ENCODE peak calls at places on chromosomes 4 and X, in six cellular contexts. P is K562, S is HepG2, F is SK-N-SH, B is GM12891, U is GM12878. Z is an unnamed sample.

GRCh38 chr4:183304067-183304466 is 16.0 kb downstream of the CLDN22 start:
- DNase-seq in P (no peak), S (no peak), F (no peak), B (no peak), U (no peak), Z (no peak)

GRCh38 chr4:154983714-154984113 is 202.6 kb downstream of the RBM46 start:
- DNase-seq in P (no peak), S (no peak), F (no peak), B (no peak), U (no peak), Z (no peak)

GRCh38 chr4:3805026-3805425 is 38.8 kb downstream of the ADRA2C start:
- DNase-seq in P (no peak), S (no peak), F (no peak), B (no peak), U (no peak), Z (no peak)

GRCh38 chr4:156677656-156678055 is 293.9 kb downstream of the PDGFC start:
- DNase-seq in P (no peak), S (no peak), F (no peak), B (no peak), U (no peak), Z (no peak)

GRCh38 chr4:96352051-96352517 is 512.2 kb downstream of the PDHA2 start:
- DNase-seq in P (no peak), S (peak), F (peak), B (no peak), U (no peak), Z (no peak)

GRCh38 chr4:23324291-23324690 is 565.6 kb downstream of the PPARGC1A start:
- DNase-seq in P (no peak), S (no peak), F (no peak), B (no peak), U (no peak), Z (no peak)

GRCh38 chr4:185865901-185866328 is 53.9 kb upstream of the SORBS2 start:
- DNase-seq in P (no peak), S (no peak), F (no peak), B (no peak), U (no peak), Z (no peak)

GRCh38 chrX:129496625-129497024 is 26.7 kb downstream of the SMARCA1 start:
- DNase-seq in P (no peak), S (no peak), F (no peak), B (no peak), U (no peak), Z (no peak)

GRCh38 chrX:11351375-11352295 is 58.4 kb downstream of the AMELX start:
- DNase-seq in P (no peak), S (no peak), F (no peak), B (no peak), U (no peak), Z (no peak)

GRCh38 chr4:46648088-46648744 is 258.3 kb upstream of the GABRA2 start:
- DNase-seq in P (peak), S (peak), F (peak), B (peak), U (no peak), Z (no peak)

GRCh38 chr4:102338405-102338804 is 6.9 kb downstream of the SLC39A8 start:
- DNase-seq in P (no peak), S (no peak), F (no peak), B (no peak), U (no peak), Z (no peak)

GRCh38 chrX:39726810-39727209 is 370.9 kb downstream of the BCOR start:
- DNase-seq in P (no peak), S (no peak), F (peak), B (no peak), U (no peak), Z (no peak)

GRCh38 chr4:153486281-153487151 is 20.4 kb downstream of the TMEM131L start:
- DNase-seq in P (no peak), S (peak), F (no peak), B (no peak), U (no peak), Z (no peak)

GRCh38 chr4:164109517-164109916 is 615.0 kb downstream of the TMA16 start:
- DNase-seq in P (no peak), S (no peak), F (no peak), B (no peak), U (no peak), Z (no peak)

GRCh38 chrX:72395252-72395651 is 89.5 kb upstream of the CITED1 start:
- DNase-seq in P (no peak), S (no peak), F (no peak), B (no peak), U (no peak), Z (no peak)

GRCh38 chr4:85084371-85085170 is 118.1 kb upstream of the WDFY3 start:
- DNase-seq in P (peak), S (peak), F (peak), B (peak), U (no peak), Z (no peak)

GRCh38 chrX:145856181-145856580 is 38.6 kb downstream of the SLITRK2 start:
- DNase-seq in P (no peak), S (no peak), F (no peak), B (no peak), U (no peak), Z (no peak)

GRCh38 chr4:25938251-25939186 is 24.5 kb downstream of the SMIM20 start:
- DNase-seq in P (no peak), S (no peak), F (no peak), B (peak), U (peak), Z (peak)

GRCh38 chr4:57013529-57014120 is 34.9 kb downstream of the POLR2B start:
- DNase-seq in P (no peak), S (no peak), F (no peak), B (no peak), U (no peak), Z (no peak)

GRCh38 chrX:3094261-3094660 is 53.0 kb downstream of the ARSF start:
- DNase-seq in P (no peak), S (no peak), F (no peak), B (no peak), U (no peak), Z (no peak)

GRCh38 chr4:134027931-134028330 is 173.7 kb downstream of the PABPC4L start:
- DNase-seq in P (no peak), S (no peak), F (no peak), B (no peak), U (no peak), Z (no peak)

GRCh38 chr4:183576701-183577100 is 71.8 kb downstream of the ING2 start:
- DNase-seq in P (no peak), S (no peak), F (no peak), B (no peak), U (no peak), Z (no peak)

GRCh38 chr4:56683455-56683854 is 2.4 kb upstream of the HOPX start:
- DNase-seq in P (no peak), S (no peak), F (no peak), B (no peak), U (no peak), Z (no peak)

GRCh38 chrX:135530097-135530496 is 9.6 kb downstream of the INTS6L start:
- DNase-seq in P (peak), S (no peak), F (no peak), B (no peak), U (no peak), Z (no peak)

GRCh38 chr4:159498371-159499115 is 395.7 kb downstream of the RAPGEF2 start:
- DNase-seq in P (no peak), S (peak), F (no peak), B (no peak), U (no peak), Z (no peak)

GRCh38 chr4:113971706-113972360 is 7.6 kb downstream of the ARSJ start:
- DNase-seq in P (no peak), S (no peak), F (peak), B (no peak), U (no peak), Z (no peak)

GRCh38 chr4:5423670-5424069 is 284.7 kb downstream of the EVC2 start:
- DNase-seq in P (no peak), S (no peak), F (no peak), B (no peak), U (no peak), Z (no peak)

GRCh38 chrX:39115166-39115565 is 313.9 kb downstream of the MID1IP1 start:
- DNase-seq in P (no peak), S (no peak), F (no peak), B (no peak), U (no peak), Z (no peak)

GRCh38 chr4:2166253-2166652 is 75.7 kb downstream of the HAUS3 start:
- DNase-seq in P (no peak), S (no peak), F (peak), B (no peak), U (no peak), Z (no peak)

GRCh38 chr4:106266201-106266600 is 49.8 kb downstream of the TBCK start:
- DNase-seq in P (peak), S (peak), F (peak), B (no peak), U (peak), Z (no peak)

GRCh38 chrX:38151426-38151825 is 69.2 kb downstream of the SRPX start:
- DNase-seq in P (no peak), S (no peak), F (no peak), B (no peak), U (no peak), Z (no peak)

GRCh38 chr4:176274441-176274840 is 5.4 kb upstream of the ASB5 start:
- DNase-seq in P (no peak), S (no peak), F (no peak), B (no peak), U (no peak), Z (no peak)
- TF ChIP-seq POLR2AphosphoS5 in P (no peak), S (no peak), F (no peak), B (no peak), U (no peak), Z (no peak)

GRCh38 chr4:116453127-116453526 is 632.2 kb downstream of the TRAM1L1 start:
- DNase-seq in P (no peak), S (no peak), F (no peak), B (no peak), U (no peak), Z (no peak)
- TF ChIP-seq TAF1 in P (no peak), S (no peak), F (no peak), B (no peak), U (no peak), Z (no peak)

GRCh38 chrX:24946369-24946768 is 69.4 kb downstream of the ARX start:
- DNase-seq in P (no peak), S (no peak), F (no peak), B (no peak), U (no peak), Z (no peak)

DNA sequence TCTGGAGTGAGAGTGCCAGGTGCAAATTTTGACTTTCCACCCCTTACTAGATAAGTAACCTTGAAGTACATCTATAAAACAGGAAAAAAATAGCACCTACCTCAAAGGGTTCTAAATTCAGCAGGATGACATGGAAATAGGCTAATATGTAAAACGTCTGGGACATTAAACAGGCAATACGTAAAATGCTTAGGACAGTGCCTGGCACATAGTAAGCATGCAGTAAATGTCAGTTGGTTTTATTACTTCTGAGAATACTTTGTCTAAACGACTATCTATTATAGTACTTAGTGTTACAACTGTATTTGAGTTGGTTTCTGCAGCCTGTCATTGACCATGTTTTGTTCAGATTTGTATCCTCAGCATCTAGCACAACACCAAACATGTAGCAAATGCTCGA is 70.8 kb downstream of the ARX start:
- DNase-seq in P (no peak), S (no peak), F (no peak), B (no peak), U (no peak), Z (no peak)
- TF ChIP-seq POLR2AphosphoS5 in P (no peak), S (no peak), F (no peak), B (no peak), U (no peak), Z (no peak)

GRCh38 chrX:25003066-25003849 is 12.5 kb downstream of the ARX start:
- DNase-seq in P (no peak), S (no peak), F (no peak), B (no peak), U (no peak), Z (no peak)
- TF ChIP-seq TAF1 in P (no peak), S (no peak), F (no peak), B (no peak), U (no peak), Z (no peak)

DNA sequence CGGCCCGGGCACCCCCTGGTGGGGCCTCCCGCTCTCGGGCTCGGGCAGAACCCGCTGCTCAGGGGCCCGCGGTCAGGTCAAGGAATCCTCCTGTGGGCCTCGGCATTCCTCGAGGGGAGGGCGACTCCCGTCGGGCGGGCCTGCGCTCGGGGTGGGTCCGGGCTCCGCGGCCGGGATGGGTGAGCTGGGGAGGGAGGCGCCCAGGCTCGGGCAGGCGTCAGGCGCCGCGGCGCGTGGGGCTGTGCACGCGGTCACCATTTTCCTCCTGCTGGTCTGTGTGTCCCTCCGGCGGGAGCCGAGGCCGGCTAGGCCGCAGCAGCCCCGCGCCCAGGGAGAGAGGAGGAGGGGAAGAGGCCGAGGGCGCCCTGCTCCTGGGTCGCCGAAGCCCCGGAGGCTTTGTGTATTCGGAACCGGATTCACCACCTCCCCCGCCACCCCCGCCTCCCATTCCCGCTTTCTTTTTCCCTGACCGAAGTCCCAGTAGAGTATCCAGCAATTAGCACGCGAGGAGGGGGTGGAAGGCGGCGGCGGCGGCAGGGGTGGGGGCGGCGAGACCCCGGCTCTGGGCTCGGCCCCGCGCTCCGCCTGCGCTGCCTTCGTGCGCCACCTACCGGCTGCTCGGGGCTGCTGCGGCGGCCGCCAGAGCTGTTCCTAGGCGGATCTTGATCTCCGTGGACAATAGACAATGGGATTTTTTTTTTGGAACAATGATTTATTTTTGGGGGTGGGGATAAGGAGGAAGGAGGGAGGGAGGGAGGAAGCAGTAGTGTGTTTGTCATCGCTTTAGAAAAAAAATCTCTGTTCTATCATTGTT is 99.0 kb upstream of the MAML3 start:
- DNase-seq in P (peak), S (no peak), F (peak), B (peak), U (no peak), Z (peak)
- TF ChIP-seq POLR2AphosphoS5 in P (no peak), S (no peak), F (no peak), B (no peak), U (no peak), Z (no peak)

GRCh38 chr4:1012031-1012739 is 759 bp downstream of the FGFRL1 start:
- DNase-seq in P (peak), S (peak), F (peak), B (no peak), U (no peak), Z (no peak)

GRCh38 chr4:1008840-1009646 is 2.4 kb upstream of the FGFRL1 start:
- DNase-seq in P (no peak), S (no peak), F (no peak), B (no peak), U (no peak), Z (no peak)

GRCh38 chr4:1011022-1011694 is at the start of gene FGFRL1:
- DNase-seq in P (peak), S (peak), F (peak), B (peak), U (no peak), Z (peak)

GRCh38 chr4:1010522-1011021 is 854 bp upstream of the FGFRL1 start:
- DNase-seq in P (no peak), S (no peak), F (no peak), B (no peak), U (no peak), Z (no peak)

GRCh38 chr4:1009647-1010521 is 1.5 kb upstream of the FGFRL1 start:
- DNase-seq in P (peak), S (no peak), F (peak), B (peak), U (no peak), Z (peak)
- TF ChIP-seq TAF1 in P (no peak), S (peak), F (no peak), B (no peak), U (no peak), Z (no peak)

DNA sequence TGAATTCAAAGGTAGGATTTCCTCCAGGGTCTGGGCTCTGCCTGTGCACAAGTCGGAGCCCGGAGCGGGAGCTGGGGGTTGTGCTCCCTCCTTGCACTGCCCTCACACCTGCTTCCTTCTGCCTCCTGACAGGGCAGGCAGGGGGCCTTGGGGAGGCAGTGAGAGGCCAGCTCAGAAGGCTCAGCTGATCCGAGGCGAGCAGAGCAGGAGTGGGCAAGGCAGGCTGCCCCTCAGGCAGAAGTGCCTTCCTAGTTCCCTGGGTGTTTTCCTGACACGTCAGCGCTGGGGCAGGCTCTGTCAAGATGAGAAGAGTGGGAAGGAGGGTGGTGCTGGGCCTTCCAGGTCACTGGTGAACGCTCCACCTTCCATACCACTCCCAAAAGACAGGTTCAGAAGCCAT is 5.5 kb upstream of the IRAK1 start:
- DNase-seq in P (no peak), S (no peak), F (no peak), B (no peak), U (no peak), Z (no peak)
- TF ChIP-seq POLR2AphosphoS5 in P (no peak), S (no peak), F (no peak), B (no peak), U (no peak), Z (no peak)

DNA sequence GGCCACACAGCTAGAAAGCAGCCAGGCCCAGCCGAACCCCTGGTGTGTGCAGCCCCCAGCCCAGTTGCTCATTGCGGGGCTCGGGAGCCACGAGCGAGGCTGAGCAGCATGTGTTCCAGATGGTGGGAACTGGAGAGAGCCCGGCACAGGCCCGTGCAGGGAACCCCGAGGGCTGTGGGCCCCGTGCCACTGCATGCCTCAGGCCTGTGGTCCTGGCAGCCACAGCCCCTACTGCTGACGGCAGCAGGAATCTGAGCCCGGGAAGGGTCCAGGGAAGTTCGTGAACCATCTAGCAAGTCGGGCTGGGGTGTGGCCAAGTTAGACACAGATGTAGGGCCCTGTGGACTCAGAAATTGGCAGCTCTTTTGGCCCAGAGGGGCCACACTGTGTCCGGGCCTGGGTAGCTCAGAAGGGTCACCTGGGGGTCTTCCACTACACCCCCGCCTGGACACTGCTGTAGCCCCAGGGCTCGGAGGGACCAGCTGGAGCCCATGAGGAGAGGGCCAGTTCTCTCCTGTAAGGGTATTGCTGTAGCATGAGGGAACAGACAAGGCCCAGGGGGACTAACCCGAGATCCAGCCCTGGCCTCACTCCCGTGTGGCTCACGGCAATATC is 12.1 kb downstream of the HTRA3 start:
- DNase-seq in P (no peak), S (no peak), F (no peak), B (no peak), U (no peak), Z (no peak)
- TF ChIP-seq TAF1 in P (no peak), S (no peak), F (no peak), B (no peak), U (no peak), Z (no peak)

GRCh38 chrX:139930923-139931645 is 1.8 kb downstream of the ATP11C start:
- DNase-seq in P (peak), S (peak), F (peak), B (no peak), U (no peak), Z (peak)
- TF ChIP-seq POLR2AphosphoS5 in P (no peak), S (no peak), F (no peak), B (no peak), U (no peak), Z (no peak)